ENCODE peak calls at places on chromosomes 5 and 9, in nine cellular contexts. W, X, J, P, C, D, M, Q and K are unnamed samples.

GRCh38 chr9:136862849-136863622 is 3.1 kb downstream of the EDF1 start:
- DNase-seq in W (no peak), X (peak), J (no peak), P (no peak), C (no peak), D (no peak), M (no peak), Q (peak), K (no peak)

GRCh38 chr9:5587024-5587423 is 41.9 kb upstream of the RIC1 start:
- DNase-seq in W (no peak), X (no peak), J (peak), P (peak), C (no peak), D (no peak), M (no peak), Q (no peak), K (no peak)

GRCh38 chr9:134469041-134469875 is 143.0 kb downstream of the RXRA start:
- DNase-seq in W (no peak), X (no peak), J (no peak), P (no peak), C (no peak), D (no peak), M (no peak), Q (no peak), K (no peak)

GRCh38 chr5:139121120-139121519 is 77.0 kb downstream of the SIL1 start:
- DNase-seq in W (no peak), X (no peak), J (no peak), P (no peak), C (no peak), D (no peak), M (no peak), Q (no peak), K (no peak)

GRCh38 chr9:130847306-130848217 is 12.5 kb downstream of the ABL1 start:
- DNase-seq in W (peak), X (no peak), J (no peak), P (peak), C (peak), D (no peak), M (no peak), Q (no peak), K (no peak)

GRCh38 chr5:67030289-67031069 is 166.1 kb downstream of the CD180 start:
- DNase-seq in W (no peak), X (no peak), J (no peak), P (peak), C (no peak), D (no peak), M (no peak), Q (no peak), K (no peak)

GRCh38 chr5:149203896-149204544 is 62.7 kb downstream of the ABLIM3 start:
- DNase-seq in W (no peak), X (no peak), J (no peak), P (peak), C (no peak), D (no peak), M (no peak), Q (no peak), K (no peak)

GRCh38 chr5:78518365-78519197 is 130.0 kb downstream of the LHFPL2 start:
- DNase-seq in W (peak), X (no peak), J (no peak), P (peak), C (peak), D (no peak), M (peak), Q (no peak), K (no peak)

GRCh38 chr5:172713113-172713808 is 57.7 kb downstream of the DUSP1 start:
- DNase-seq in W (no peak), X (no peak), J (peak), P (no peak), C (peak), D (no peak), M (no peak), Q (peak), K (no peak)

GRCh38 chr9:99057665-99058625 is 47.0 kb upstream of the TGFBR1 start:
- DNase-seq in W (no peak), X (no peak), J (peak), P (peak), C (no peak), D (no peak), M (peak), Q (no peak), K (peak)